ENCODE peak calls at places on chromosomes 13 and 19, in six cellular contexts. One of them, this sample, is unnamed.

GRCh38 chr19:1251233-1251502 is 2.8 kb downstream of the MIDN start:
- DNase-seq in H1: no peak
- DNase-seq in IMR-90: peak
- DNase-seq in mesendoderm: peak
- DNase-seq in mesenchymal stem cell: peak
- DNase-seq in H9: no peak
- DNase-seq in this sample: no peak

GRCh38 chr19:45092747-45093678 is at the start of gene PPP1R37:
- DNase-seq in IMR-90: peak
- DNase-seq in mesenchymal stem cell: peak
- DNase-seq in H1: peak
- DNase-seq in H9: peak
- DNase-seq in mesendoderm: peak
- DNase-seq in this sample: peak

GRCh38 chr19:21750586-21751128 is 16.7 kb downstream of the ZNF100 start:
- DNase-seq in mesenchymal stem cell: no peak
- DNase-seq in H9: no peak
- DNase-seq in IMR-90: no peak
- DNase-seq in mesendoderm: no peak
- DNase-seq in H1: no peak
- DNase-seq in this sample: no peak

GRCh38 chr19:6730153-6730804 is 7.1 kb downstream of the GPR108 start:
- DNase-seq in H9: peak
- DNase-seq in mesendoderm: peak
- DNase-seq in H1: peak
- DNase-seq in IMR-90: no peak
- DNase-seq in mesenchymal stem cell: no peak
- DNase-seq in this sample: no peak

GRCh38 chr13:44703371-44703770 is 127.2 kb upstream of the TSC22D1 start:
- DNase-seq in H1: no peak
- DNase-seq in mesenchymal stem cell: peak
- DNase-seq in H9: no peak
- DNase-seq in IMR-90: peak
- DNase-seq in mesendoderm: no peak
- DNase-seq in this sample: no peak

GRCh38 chr13:45142440-45143345 is 22.4 kb downstream of the GTF2F2 start:
- DNase-seq in mesenchymal stem cell: peak
- DNase-seq in mesendoderm: no peak
- DNase-seq in H1: no peak
- DNase-seq in H9: no peak
- DNase-seq in IMR-90: peak
- DNase-seq in this sample: no peak

GRCh38 chr19:54141356-54141755 is 3.8 kb downstream of the CNOT3 start:
- DNase-seq in mesenchymal stem cell: no peak
- DNase-seq in H9: no peak
- DNase-seq in mesendoderm: no peak
- DNase-seq in H1: no peak
- DNase-seq in IMR-90: peak
- DNase-seq in this sample: no peak

GRCh38 chr13:21227917-21228316 is 51.5 kb downstream of the MRPL57 start:
- DNase-seq in H9: no peak
- DNase-seq in IMR-90: no peak
- DNase-seq in H1: no peak
- DNase-seq in mesenchymal stem cell: no peak
- DNase-seq in mesendoderm: no peak
- DNase-seq in this sample: no peak

GRCh38 chr13:110442946-110443632 is 118.4 kb downstream of the RAB20 start:
- DNase-seq in mesenchymal stem cell: peak
- DNase-seq in IMR-90: peak
- DNase-seq in H1: no peak
- DNase-seq in H9: no peak
- DNase-seq in mesendoderm: no peak
- DNase-seq in this sample: no peak

GRCh38 chr13:102556806-102557205 is 40.0 kb upstream of the TPP2 start:
- DNase-seq in mesenchymal stem cell: no peak
- DNase-seq in H9: no peak
- DNase-seq in IMR-90: no peak
- DNase-seq in H1: no peak
- DNase-seq in mesendoderm: no peak
- DNase-seq in this sample: no peak

GRCh38 chr13:112244061-112244460 is 132.1 kb upstream of the SPACA7 start:
- DNase-seq in IMR-90: no peak
- DNase-seq in H1: peak
- DNase-seq in mesenchymal stem cell: no peak
- DNase-seq in mesendoderm: no peak
- DNase-seq in H9: no peak
- DNase-seq in this sample: no peak

GRCh38 chr13:21321269-21321668 is 137.8 kb downstream of the ZDHHC20 start:
- DNase-seq in mesenchymal stem cell: no peak
- DNase-seq in H9: no peak
- DNase-seq in H1: no peak
- DNase-seq in IMR-90: no peak
- DNase-seq in mesendoderm: no peak
- DNase-seq in this sample: no peak

GRCh38 chr13:77409412-77409811 is 82.5 kb upstream of the MYCBP2 start:
- DNase-seq in mesendoderm: peak
- DNase-seq in H1: no peak
- DNase-seq in mesenchymal stem cell: peak
- DNase-seq in IMR-90: no peak
- DNase-seq in H9: no peak
- DNase-seq in this sample: no peak

GRCh38 chr13:94548382-94549240 is 47.3 kb downstream of the TGDS start:
- DNase-seq in H9: peak
- DNase-seq in mesenchymal stem cell: peak
- DNase-seq in H1: no peak
- DNase-seq in mesendoderm: no peak
- DNase-seq in IMR-90: peak
- DNase-seq in this sample: no peak

GRCh38 chr19:33098023-33098652 is 17.2 kb downstream of the GPATCH1 start:
- DNase-seq in H1: no peak
- DNase-seq in mesenchymal stem cell: no peak
- DNase-seq in IMR-90: no peak
- DNase-seq in mesendoderm: no peak
- DNase-seq in H9: no peak
- DNase-seq in this sample: no peak

GRCh38 chr19:5966941-5967340 is 11.0 kb downstream of the RANBP3 start:
- DNase-seq in IMR-90: no peak
- DNase-seq in H9: no peak
- DNase-seq in mesendoderm: no peak
- DNase-seq in mesenchymal stem cell: no peak
- DNase-seq in H1: no peak
- DNase-seq in this sample: no peak

GRCh38 chr13:42101821-42102580 is 53.6 kb downstream of the DGKH start:
- DNase-seq in mesenchymal stem cell: no peak
- DNase-seq in mesendoderm: no peak
- DNase-seq in H1: no peak
- DNase-seq in IMR-90: no peak
- DNase-seq in H9: no peak
- DNase-seq in this sample: no peak

GRCh38 chr19:29303707-29304090 is 90.7 kb upstream of the UQCRFS1 start:
- DNase-seq in IMR-90: no peak
- DNase-seq in mesenchymal stem cell: no peak
- DNase-seq in H1: no peak
- DNase-seq in H9: no peak
- DNase-seq in mesendoderm: no peak
- DNase-seq in this sample: no peak

GRCh38 chr13:38530492-38530891 is 156.4 kb upstream of the FREM2 start:
- DNase-seq in mesendoderm: no peak
- DNase-seq in H9: no peak
- DNase-seq in mesenchymal stem cell: peak
- DNase-seq in H1: no peak
- DNase-seq in IMR-90: peak
- DNase-seq in this sample: no peak

GRCh38 chr13:111279253-111279652 is 41.2 kb upstream of the TEX29 start:
- DNase-seq in mesendoderm: no peak
- DNase-seq in H1: no peak
- DNase-seq in H9: no peak
- DNase-seq in IMR-90: no peak
- DNase-seq in mesenchymal stem cell: no peak
- DNase-seq in this sample: no peak

DNA sequence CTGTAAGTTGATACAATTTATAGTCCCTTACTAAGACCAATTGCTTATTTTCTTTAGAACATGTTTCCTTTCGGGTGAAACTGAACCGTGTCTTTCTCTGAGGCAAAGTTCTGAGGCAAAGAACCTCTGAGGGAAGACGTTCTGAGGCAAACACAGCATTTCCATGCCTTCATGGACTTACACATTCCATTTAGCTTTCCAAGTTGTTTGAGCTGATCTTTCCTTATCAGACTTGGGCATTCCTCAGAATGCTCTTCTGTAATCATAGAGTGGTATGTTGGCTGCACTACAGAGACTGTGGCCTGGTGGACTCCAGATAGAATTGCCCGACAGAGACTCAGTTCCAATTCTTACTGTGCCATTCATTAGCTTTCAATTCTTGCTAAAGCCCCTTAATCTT is 579.0 kb downstream of the KCTD12 start:
- DNase-seq in H9: no peak
- DNase-seq in mesendoderm: peak
- DNase-seq in H1: no peak
- DNase-seq in IMR-90: peak
- DNase-seq in mesenchymal stem cell: peak
- DNase-seq in this sample: no peak
- H2BK15ac ChIP-seq in H9: no peak
- H2BK15ac ChIP-seq in mesendoderm: no peak
- H2BK15ac ChIP-seq in H1: no peak
- H2BK15ac ChIP-seq in IMR-90: no peak
- H2BK15ac ChIP-seq in mesenchymal stem cell: no peak
- H2BK15ac ChIP-seq in this sample: no peak

GRCh38 chr13:26927511-26927910 is 166.9 kb upstream of the GPR12 start:
- DNase-seq in H1: no peak
- DNase-seq in IMR-90: no peak
- DNase-seq in H9: no peak
- DNase-seq in mesenchymal stem cell: no peak
- DNase-seq in mesendoderm: no peak
- DNase-seq in this sample: no peak

GRCh38 chr13:26934096-26934495 is 173.5 kb upstream of the GPR12 start:
- DNase-seq in H1: no peak
- DNase-seq in mesendoderm: no peak
- DNase-seq in IMR-90: no peak
- DNase-seq in mesenchymal stem cell: no peak
- DNase-seq in H9: no peak
- DNase-seq in this sample: no peak

GRCh38 chr13:26926371-26926770 is 165.8 kb upstream of the GPR12 start:
- DNase-seq in mesenchymal stem cell: no peak
- DNase-seq in mesendoderm: no peak
- DNase-seq in IMR-90: no peak
- DNase-seq in H9: no peak
- DNase-seq in H1: no peak
- DNase-seq in this sample: no peak

DNA sequence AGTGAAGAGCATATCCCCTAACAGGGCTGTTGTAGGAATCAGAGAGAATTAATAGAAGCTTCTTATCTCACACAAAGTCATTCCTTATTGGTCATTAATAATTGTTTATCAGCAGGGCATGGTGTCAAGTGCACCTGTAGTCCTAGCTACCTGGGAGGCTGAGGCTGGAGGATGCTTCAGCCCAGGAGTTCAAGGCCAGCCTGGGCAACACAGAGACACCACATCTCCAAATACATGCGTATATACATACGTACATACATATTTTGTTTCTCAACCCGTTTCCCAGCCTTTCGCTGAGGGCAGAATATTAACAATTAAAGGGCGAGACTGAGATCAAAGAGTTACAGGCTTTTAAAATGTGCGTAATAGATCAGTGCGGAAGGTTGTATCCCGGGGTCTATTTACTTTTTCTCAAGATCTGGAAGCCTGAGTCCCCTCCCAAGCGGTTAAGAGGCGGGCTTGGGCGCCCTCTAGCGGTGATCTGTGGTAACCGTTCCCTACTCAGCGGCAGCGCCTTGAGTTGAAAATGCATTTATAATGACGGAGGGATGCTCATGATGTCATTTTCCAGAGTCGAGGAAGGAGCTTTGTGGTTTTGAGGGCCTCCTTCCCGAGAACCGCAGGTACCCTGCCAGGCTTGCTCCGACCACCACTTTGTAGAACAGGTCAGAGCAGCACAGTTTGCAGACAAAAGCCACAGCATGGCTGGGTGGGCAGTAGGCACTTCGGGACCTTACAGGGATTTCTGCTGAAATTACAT is 169.6 kb upstream of the GPR12 start:
- DNase-seq in H1: peak
- DNase-seq in IMR-90: peak
- DNase-seq in mesenchymal stem cell: peak
- DNase-seq in H9: peak
- DNase-seq in mesendoderm: peak
- DNase-seq in this sample: peak
- H2BK15ac ChIP-seq in H1: peak
- H2BK15ac ChIP-seq in IMR-90: no peak
- H2BK15ac ChIP-seq in mesenchymal stem cell: no peak
- H2BK15ac ChIP-seq in H9: no peak
- H2BK15ac ChIP-seq in mesendoderm: no peak
- H2BK15ac ChIP-seq in this sample: no peak

DNA sequence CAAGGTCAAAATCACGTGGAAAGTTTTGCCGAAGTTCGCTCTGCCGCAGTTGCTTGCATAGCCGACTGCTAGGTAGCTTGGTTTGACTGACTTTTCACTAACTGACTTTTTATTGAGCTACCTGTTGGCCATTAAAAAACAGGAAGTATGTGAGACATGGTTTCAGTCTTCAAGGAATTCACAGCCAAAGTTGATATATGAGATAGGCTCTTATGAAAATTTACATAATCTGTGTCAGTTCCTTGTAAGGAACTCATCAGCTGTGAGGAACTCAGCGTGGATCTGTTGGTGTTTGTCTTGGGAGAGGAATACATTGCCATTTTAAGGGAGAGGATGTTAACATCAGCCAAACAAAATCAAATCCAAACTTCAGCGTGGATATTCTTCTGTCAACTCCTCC is 2.1 kb downstream of the RNF113B start:
- DNase-seq in IMR-90: peak
- DNase-seq in mesenchymal stem cell: peak
- DNase-seq in mesendoderm: no peak
- DNase-seq in H9: no peak
- DNase-seq in H1: no peak
- DNase-seq in this sample: no peak
- H2BK15ac ChIP-seq in IMR-90: peak
- H2BK15ac ChIP-seq in mesenchymal stem cell: peak
- H2BK15ac ChIP-seq in mesendoderm: no peak
- H2BK15ac ChIP-seq in H9: no peak
- H2BK15ac ChIP-seq in H1: no peak
- H2BK15ac ChIP-seq in this sample: no peak

GRCh38 chr19:51123381-51124186 is 1.1 kb upstream of the SIGLEC9 start:
- DNase-seq in H9: no peak
- DNase-seq in mesendoderm: no peak
- DNase-seq in H1: no peak
- DNase-seq in IMR-90: no peak
- DNase-seq in mesenchymal stem cell: no peak
- DNase-seq in this sample: no peak

GRCh38 chr19:51127032-51127431 is 2.3 kb downstream of the SIGLEC9 start:
- DNase-seq in H1: no peak
- DNase-seq in H9: no peak
- DNase-seq in mesenchymal stem cell: no peak
- DNase-seq in mesendoderm: no peak
- DNase-seq in IMR-90: no peak
- DNase-seq in this sample: no peak

GRCh38 chr19:51125421-51126075 is 842 bp downstream of the SIGLEC9 start:
- DNase-seq in IMR-90: no peak
- DNase-seq in mesenchymal stem cell: no peak
- DNase-seq in mesendoderm: no peak
- DNase-seq in H9: no peak
- DNase-seq in H1: no peak
- DNase-seq in this sample: no peak

GRCh38 chr19:51124216-51124615 is 490 bp upstream of the SIGLEC9 start:
- DNase-seq in mesendoderm: no peak
- DNase-seq in H1: no peak
- DNase-seq in IMR-90: no peak
- DNase-seq in H9: no peak
- DNase-seq in mesenchymal stem cell: no peak
- DNase-seq in this sample: no peak

GRCh38 chr19:51124729-51125128 is at the start of gene SIGLEC9:
- DNase-seq in H1: no peak
- DNase-seq in mesenchymal stem cell: no peak
- DNase-seq in IMR-90: no peak
- DNase-seq in mesendoderm: no peak
- DNase-seq in H9: no peak
- DNase-seq in this sample: no peak
- H2BK15ac ChIP-seq in H1: no peak
- H2BK15ac ChIP-seq in mesenchymal stem cell: peak
- H2BK15ac ChIP-seq in IMR-90: no peak
- H2BK15ac ChIP-seq in mesendoderm: no peak
- H2BK15ac ChIP-seq in H9: no peak
- H2BK15ac ChIP-seq in this sample: peak